ENCODE peak calls at places on chromosomes 4 and X, in eight cellular contexts. One of them, this sample, is unnamed.
A peak's percentile ranks its signal among the peaks of the same experiment; 100 is the strongest.

GRCh38 chr4:122672091-122672490 is 51.2 kb upstream of the IL21 start:
- DNase-seq in AG04450: no peak
- DNase-seq in fibroblast of mammary gland: no peak
- DNase-seq in fibroblast of lung: no peak
- DNase-seq in lung: no peak
- DNase-seq in suprapubic skin: no peak
- DNase-seq in hepatocyte: no peak
- DNase-seq in HFF-Myc: no peak
- DNase-seq in this sample: no peak

GRCh38 chrX:37993857-37994619 is 12.3 kb upstream of the SYTL5 start:
- DNase-seq in AG04450: no peak
- DNase-seq in fibroblast of lung: no peak
- DNase-seq in fibroblast of mammary gland: no peak
- DNase-seq in suprapubic skin: no peak
- DNase-seq in hepatocyte: peak; percentile 30
- DNase-seq in HFF-Myc: no peak
- DNase-seq in lung: no peak
- DNase-seq in this sample: no peak

GRCh38 chr4:116515959-116516358 is 569.4 kb downstream of the TRAM1L1 start:
- DNase-seq in suprapubic skin: no peak
- DNase-seq in AG04450: no peak
- DNase-seq in HFF-Myc: no peak
- DNase-seq in fibroblast of lung: no peak
- DNase-seq in lung: peak; percentile 52
- DNase-seq in hepatocyte: no peak
- DNase-seq in fibroblast of mammary gland: no peak
- DNase-seq in this sample: no peak

GRCh38 chr4:3688018-3688998 is 77.9 kb upstream of the ADRA2C start:
- DNase-seq in fibroblast of lung: peak; percentile 6
- DNase-seq in fibroblast of mammary gland: no peak
- DNase-seq in AG04450: no peak
- DNase-seq in suprapubic skin: peak; percentile 53
- DNase-seq in HFF-Myc: no peak
- DNase-seq in hepatocyte: no peak
- DNase-seq in lung: no peak
- DNase-seq in this sample: no peak

GRCh38 chrX:68112321-68112720 is 321.0 kb downstream of the OPHN1 start:
- DNase-seq in lung: no peak
- DNase-seq in AG04450: no peak
- DNase-seq in HFF-Myc: no peak
- DNase-seq in fibroblast of mammary gland: no peak
- DNase-seq in fibroblast of lung: peak; percentile 69
- DNase-seq in hepatocyte: no peak
- DNase-seq in suprapubic skin: no peak
- DNase-seq in this sample: peak; percentile 53

GRCh38 chr4:129384974-129385373 is 289.0 kb downstream of the C4orf33 start:
- DNase-seq in suprapubic skin: no peak
- DNase-seq in AG04450: no peak
- DNase-seq in hepatocyte: no peak
- DNase-seq in HFF-Myc: no peak
- DNase-seq in lung: no peak
- DNase-seq in fibroblast of mammary gland: no peak
- DNase-seq in fibroblast of lung: no peak
- DNase-seq in this sample: peak; percentile 7

GRCh38 chr4:13597604-13598003 is 29.9 kb downstream of the BOD1L1 start:
- DNase-seq in hepatocyte: no peak
- DNase-seq in HFF-Myc: no peak
- DNase-seq in lung: no peak
- DNase-seq in suprapubic skin: no peak
- DNase-seq in fibroblast of lung: no peak
- DNase-seq in fibroblast of mammary gland: peak; percentile 21
- DNase-seq in AG04450: no peak
- DNase-seq in this sample: peak; percentile 5

GRCh38 chr4:4734425-4734824 is 125.0 kb upstream of the MSX1 start:
- DNase-seq in hepatocyte: no peak
- DNase-seq in fibroblast of mammary gland: no peak
- DNase-seq in suprapubic skin: no peak
- DNase-seq in lung: no peak
- DNase-seq in AG04450: no peak
- DNase-seq in fibroblast of lung: no peak
- DNase-seq in HFF-Myc: no peak
- DNase-seq in this sample: no peak

GRCh38 chrX:150085881-150086280 is 147.6 kb upstream of the EOLA2 start:
- DNase-seq in hepatocyte: no peak
- DNase-seq in fibroblast of mammary gland: peak; percentile 30
- DNase-seq in HFF-Myc: no peak
- DNase-seq in AG04450: no peak
- DNase-seq in lung: no peak
- DNase-seq in fibroblast of lung: peak; percentile 70
- DNase-seq in suprapubic skin: no peak
- DNase-seq in this sample: peak; percentile 52

GRCh38 chrX:30275498-30275897 is 28.6 kb downstream of the MAGEB1 start:
- DNase-seq in fibroblast of mammary gland: peak; percentile 54
- DNase-seq in HFF-Myc: no peak
- DNase-seq in AG04450: no peak
- DNase-seq in lung: no peak
- DNase-seq in suprapubic skin: no peak
- DNase-seq in fibroblast of lung: no peak
- DNase-seq in hepatocyte: no peak
- DNase-seq in this sample: peak; percentile 29

GRCh38 chrX:131985526-131986049 is 37.5 kb upstream of the STK26 start:
- DNase-seq in hepatocyte: no peak
- DNase-seq in fibroblast of mammary gland: no peak
- DNase-seq in fibroblast of lung: no peak
- DNase-seq in HFF-Myc: no peak
- DNase-seq in AG04450: no peak
- DNase-seq in lung: no peak
- DNase-seq in suprapubic skin: no peak
- DNase-seq in this sample: no peak

GRCh38 chr4:104591505-104591904 is 96.8 kb upstream of the CXXC4 start:
- DNase-seq in suprapubic skin: no peak
- DNase-seq in AG04450: no peak
- DNase-seq in HFF-Myc: no peak
- DNase-seq in hepatocyte: peak; percentile 59
- DNase-seq in lung: no peak
- DNase-seq in fibroblast of mammary gland: no peak
- DNase-seq in fibroblast of lung: no peak
- DNase-seq in this sample: peak; percentile 6

GRCh38 chr4:123956204-123956603 is 559.6 kb downstream of the SPRY1 start:
- DNase-seq in AG04450: no peak
- DNase-seq in hepatocyte: no peak
- DNase-seq in fibroblast of mammary gland: no peak
- DNase-seq in fibroblast of lung: no peak
- DNase-seq in HFF-Myc: no peak
- DNase-seq in suprapubic skin: no peak
- DNase-seq in lung: no peak
- DNase-seq in this sample: no peak

GRCh38 chr4:23937173-23937572 is 47.3 kb upstream of the PPARGC1A start:
- DNase-seq in fibroblast of lung: peak; percentile 31
- DNase-seq in suprapubic skin: no peak
- DNase-seq in lung: no peak
- DNase-seq in AG04450: peak; percentile 15
- DNase-seq in fibroblast of mammary gland: peak; percentile 54
- DNase-seq in HFF-Myc: no peak
- DNase-seq in hepatocyte: no peak
- DNase-seq in this sample: no peak

GRCh38 chr4:103011378-103012025 is 8.0 kb downstream of the SLC9B1 start:
- DNase-seq in hepatocyte: peak; percentile 8
- DNase-seq in HFF-Myc: peak; percentile 32
- DNase-seq in AG04450: no peak
- DNase-seq in fibroblast of mammary gland: peak; percentile 42
- DNase-seq in suprapubic skin: no peak
- DNase-seq in fibroblast of lung: peak; percentile 58
- DNase-seq in lung: peak; percentile 56
- DNase-seq in this sample: peak; percentile 36

GRCh38 chr4:142408003-142408441 is 438.1 kb downstream of the INPP4B start:
- DNase-seq in lung: no peak
- DNase-seq in fibroblast of lung: peak; percentile 83
- DNase-seq in suprapubic skin: no peak
- DNase-seq in hepatocyte: no peak
- DNase-seq in HFF-Myc: no peak
- DNase-seq in AG04450: no peak
- DNase-seq in fibroblast of mammary gland: peak; percentile 90
- DNase-seq in this sample: peak; percentile 65

GRCh38 chr4:53937327-53937726 is 127.1 kb downstream of the CHIC2 start:
- DNase-seq in AG04450: no peak
- DNase-seq in HFF-Myc: no peak
- DNase-seq in lung: no peak
- DNase-seq in fibroblast of lung: no peak
- DNase-seq in suprapubic skin: no peak
- DNase-seq in hepatocyte: no peak
- DNase-seq in fibroblast of mammary gland: peak; percentile 28
- DNase-seq in this sample: peak; percentile 42

GRCh38 chrX:19799319-19800182 is 87.8 kb downstream of the SH3KBP1 start:
- DNase-seq in HFF-Myc: no peak
- DNase-seq in lung: no peak
- DNase-seq in fibroblast of mammary gland: peak; percentile 65
- DNase-seq in fibroblast of lung: peak; percentile 69
- DNase-seq in suprapubic skin: no peak
- DNase-seq in AG04450: no peak
- DNase-seq in hepatocyte: no peak
- DNase-seq in this sample: peak; percentile 36

GRCh38 chr4:42280327-42281095 is 116.8 kb upstream of the SHISA3 start:
- DNase-seq in hepatocyte: peak; percentile 37
- DNase-seq in suprapubic skin: no peak
- DNase-seq in lung: no peak
- DNase-seq in AG04450: no peak
- DNase-seq in fibroblast of lung: no peak
- DNase-seq in HFF-Myc: no peak
- DNase-seq in fibroblast of mammary gland: peak; percentile 48
- DNase-seq in this sample: peak; percentile 57

GRCh38 chrX:118644378-118644777 is 83.0 kb upstream of the IL13RA1 start:
- DNase-seq in suprapubic skin: no peak
- DNase-seq in AG04450: no peak
- DNase-seq in lung: no peak
- DNase-seq in HFF-Myc: no peak
- DNase-seq in fibroblast of mammary gland: peak; percentile 44
- DNase-seq in fibroblast of lung: peak; percentile 43
- DNase-seq in hepatocyte: peak; percentile 29
- DNase-seq in this sample: peak; percentile 70
- TF ChIP-seq CTCF in suprapubic skin: no peak
- TF ChIP-seq CTCF in AG04450: peak; percentile 59
- TF ChIP-seq CTCF in lung: peak; percentile 11
- TF ChIP-seq CTCF in HFF-Myc: peak; percentile 11
- TF ChIP-seq CTCF in fibroblast of mammary gland: peak; percentile 37
- TF ChIP-seq CTCF in fibroblast of lung: peak; percentile 8
- TF ChIP-seq CTCF in hepatocyte: peak; percentile 51
- TF ChIP-seq CTCF in this sample: peak; percentile 50

GRCh38 chr4:112771-113170 is 11.5 kb upstream of the ZNF718 start:
- DNase-seq in suprapubic skin: no peak
- DNase-seq in AG04450: no peak
- DNase-seq in HFF-Myc: no peak
- DNase-seq in fibroblast of lung: no peak
- DNase-seq in lung: no peak
- DNase-seq in hepatocyte: peak; percentile 0
- DNase-seq in fibroblast of mammary gland: no peak
- DNase-seq in this sample: no peak

GRCh38 chr4:107083-107443 is 17.2 kb upstream of the ZNF718 start:
- DNase-seq in lung: no peak
- DNase-seq in HFF-Myc: no peak
- DNase-seq in hepatocyte: no peak
- DNase-seq in AG04450: no peak
- DNase-seq in fibroblast of mammary gland: no peak
- DNase-seq in suprapubic skin: no peak
- DNase-seq in fibroblast of lung: no peak
- DNase-seq in this sample: no peak

GRCh38 chr4:113732-114131 is 10.6 kb upstream of the ZNF718 start:
- DNase-seq in hepatocyte: peak; percentile 0
- DNase-seq in HFF-Myc: no peak
- DNase-seq in fibroblast of mammary gland: no peak
- DNase-seq in lung: no peak
- DNase-seq in AG04450: no peak
- DNase-seq in fibroblast of lung: no peak
- DNase-seq in suprapubic skin: no peak
- DNase-seq in this sample: no peak

GRCh38 chr4:107444-108429 is 16.6 kb upstream of the ZNF718 start:
- DNase-seq in HFF-Myc: no peak
- DNase-seq in AG04450: no peak
- DNase-seq in hepatocyte: peak; percentile 2
- DNase-seq in lung: no peak
- DNase-seq in fibroblast of mammary gland: no peak
- DNase-seq in fibroblast of lung: no peak
- DNase-seq in suprapubic skin: no peak
- DNase-seq in this sample: no peak
- H3K4me3 ChIP-seq in HFF-Myc: no peak overlapping the region
- H3K4me3 ChIP-seq in AG04450: no peak overlapping the region
- H3K4me3 ChIP-seq in hepatocyte: no peak overlapping the region
- H3K4me3 ChIP-seq in lung: peak overlapping the region; percentile 7
- H3K4me3 ChIP-seq in fibroblast of mammary gland: no peak overlapping the region
- H3K4me3 ChIP-seq in fibroblast of lung: no peak overlapping the region
- H3K4me3 ChIP-seq in suprapubic skin: peak overlapping the region; percentile 39
- H3K4me3 ChIP-seq in this sample: no peak overlapping the region

DNA sequence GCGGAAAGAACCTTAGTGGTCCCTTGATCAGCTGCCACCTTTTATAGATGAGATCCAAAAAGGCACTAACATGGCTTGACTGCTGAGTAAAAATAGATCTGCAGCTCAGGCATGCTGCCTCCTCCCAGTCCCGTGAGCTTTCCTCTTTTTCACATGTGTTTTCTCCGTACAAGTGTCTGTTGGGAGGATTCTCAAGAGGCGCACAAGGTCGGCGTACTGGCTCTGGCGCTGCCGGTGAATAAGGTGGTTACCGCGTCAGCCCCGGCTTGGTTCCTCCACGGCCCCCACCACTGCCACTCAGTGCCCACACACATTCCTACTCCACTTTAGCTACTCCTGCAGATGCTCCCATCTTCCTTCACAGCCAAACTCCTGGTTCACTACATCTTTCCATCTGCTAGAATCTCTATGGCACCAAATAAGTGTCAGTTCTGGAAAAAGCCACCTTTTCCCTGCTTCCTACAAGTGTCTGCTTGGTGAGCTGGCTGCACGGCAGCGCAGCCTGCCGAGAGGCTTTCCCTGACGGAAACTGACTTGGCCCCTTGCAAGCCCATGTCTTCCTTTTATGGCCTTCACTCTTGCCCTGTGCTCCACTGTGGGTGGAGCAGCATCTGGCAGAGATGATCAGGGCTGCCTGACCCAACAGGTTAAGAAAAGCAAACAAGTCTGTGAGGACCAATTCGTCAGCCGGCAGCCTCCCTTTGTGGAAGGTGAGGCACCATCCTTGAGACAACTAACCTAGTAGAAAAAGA is 99.8 kb downstream of the KLHL8 start:
- DNase-seq in AG04450: peak; percentile 67
- DNase-seq in lung: peak; percentile 77
- DNase-seq in HFF-Myc: no peak
- DNase-seq in hepatocyte: peak; percentile 69
- DNase-seq in suprapubic skin: no peak
- DNase-seq in fibroblast of mammary gland: peak; percentile 80
- DNase-seq in fibroblast of lung: peak; percentile 92
- DNase-seq in this sample: no peak
- TF ChIP-seq CTCF in AG04450: no peak
- TF ChIP-seq CTCF in lung: no peak
- TF ChIP-seq CTCF in HFF-Myc: no peak
- TF ChIP-seq CTCF in hepatocyte: no peak
- TF ChIP-seq CTCF in suprapubic skin: no peak
- TF ChIP-seq CTCF in fibroblast of mammary gland: peak; percentile 13
- TF ChIP-seq CTCF in fibroblast of lung: no peak
- TF ChIP-seq CTCF in this sample: no peak

DNA sequence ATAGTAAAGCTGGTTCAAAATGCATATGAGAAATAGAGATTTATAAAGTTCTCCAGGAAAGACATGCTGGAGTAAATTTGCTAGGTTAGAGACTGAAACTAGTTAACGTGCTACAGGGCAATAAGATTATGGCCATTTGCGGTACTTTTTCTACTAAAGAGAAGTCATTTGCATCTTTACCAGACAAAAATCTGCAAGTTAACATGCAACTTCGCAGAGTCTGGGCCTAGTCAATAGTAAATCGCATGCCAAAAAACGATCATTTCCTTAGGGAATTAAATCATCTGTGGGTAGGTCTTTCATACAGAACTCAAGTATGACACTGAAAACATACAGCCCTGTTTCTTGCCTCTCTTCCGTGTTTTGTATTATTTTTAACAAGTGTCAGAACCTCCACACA is 32.8 kb upstream of the REST start:
- DNase-seq in hepatocyte: no peak
- DNase-seq in fibroblast of lung: no peak
- DNase-seq in suprapubic skin: no peak
- DNase-seq in AG04450: no peak
- DNase-seq in HFF-Myc: no peak
- DNase-seq in lung: no peak
- DNase-seq in fibroblast of mammary gland: peak; percentile 17
- DNase-seq in this sample: no peak
- H3K4me3 ChIP-seq in hepatocyte: no peak overlapping the region
- H3K4me3 ChIP-seq in fibroblast of lung: no peak overlapping the region
- H3K4me3 ChIP-seq in suprapubic skin: no peak overlapping the region
- H3K4me3 ChIP-seq in AG04450: no peak overlapping the region
- H3K4me3 ChIP-seq in HFF-Myc: no peak overlapping the region
- H3K4me3 ChIP-seq in lung: no peak overlapping the region
- H3K4me3 ChIP-seq in fibroblast of mammary gland: no peak overlapping the region
- H3K4me3 ChIP-seq in this sample: no peak overlapping the region

This sample was measured in fibroblast of pulmonary artery.